ENCODE peak calls at places on chromosomes 1 and 21, in six cellular contexts. R, J, V, G, E and I are unnamed samples.

GRCh38 chr1:23344987-23345472 is 946 bp upstream of the HNRNPR start:
- DNase-seq in G (no peak), J (no peak), R (no peak), V (no peak), E (no peak), I (no peak)

GRCh38 chr1:93625582-93626327 is 55.9 kb downstream of the BCAR3 start:
- DNase-seq in V (no peak), E (no peak), R (no peak), G (no peak), J (no peak), I (no peak)

GRCh38 chr1:54227091-54227602 is 27.2 kb downstream of the MRPL37 start:
- DNase-seq in J (no peak), R (peak; percentile 76), G (peak; percentile 7), V (peak; percentile 88), E (no peak), I (no peak)

GRCh38 chr1:42096565-42096964 is 56.6 kb upstream of the GUCA2B start:
- DNase-seq in J (no peak), R (no peak), E (no peak), G (no peak), V (no peak), I (no peak)

GRCh38 chr1:170194451-170194850 is 48.7 kb downstream of the NTMT2 start:
- DNase-seq in G (no peak), J (no peak), R (no peak), E (no peak), V (no peak), I (no peak)

GRCh38 chr1:95086949-95087533 is 14.3 kb upstream of the ALG14 start:
- DNase-seq in V (no peak), R (no peak), J (peak; percentile 26), E (no peak), G (no peak), I (no peak)

GRCh38 chr1:101043776-101044175 is 18.2 kb upstream of the DPH5 start:
- DNase-seq in V (no peak), E (no peak), J (no peak), R (no peak), G (peak; percentile 3), I (no peak)

GRCh38 chr1:26786437-26787380 is 1.0 kb upstream of the PIGV start:
- DNase-seq in R (peak; percentile 84), E (no peak), G (peak; percentile 83), J (peak; percentile 32), V (peak; percentile 90), I (peak; percentile 47)

GRCh38 chr1:159040893-159041724 is 31.4 kb downstream of the IFI16 start:
- DNase-seq in R (no peak), E (no peak), G (no peak), V (no peak), J (no peak), I (no peak)

GRCh38 chr1:8197493-8198282 is 120.2 kb upstream of the SLC45A1 start:
- DNase-seq in E (no peak), J (no peak), G (no peak), V (peak; percentile 86), R (peak; percentile 84), I (peak; percentile 70)

GRCh38 chr1:169044971-169045370 is 61.5 kb upstream of the ATP1B1 start:
- DNase-seq in V (no peak), E (no peak), R (no peak), J (no peak), G (no peak), I (no peak)

GRCh38 chr1:151728151-151728711 is 6.9 kb downstream of the RIIAD1 start:
- DNase-seq in G (no peak), V (no peak), E (no peak), J (peak; percentile 23), R (no peak), I (no peak)

GRCh38 chr1:241641748-241642592 is 1.8 kb upstream of the CHML start:
- DNase-seq in R (no peak), G (no peak), V (no peak), E (no peak), J (no peak), I (no peak)

GRCh38 chr1:223273511-223273910 is 90.5 kb downstream of the SUSD4 start:
- DNase-seq in V (no peak), E (no peak), G (no peak), R (no peak), J (no peak), I (no peak)

GRCh38 chr1:51518730-51519047 is 377 bp downstream of the EPS15 start:
- DNase-seq in J (no peak), E (peak; percentile 20), V (peak; percentile 72), G (no peak), R (peak; percentile 90), I (peak; percentile 55)

GRCh38 chr1:13965770-13966398 is 265.9 kb downstream of the PRDM2 start:
- DNase-seq in E (no peak), V (no peak), R (no peak), G (no peak), J (peak; percentile 70), I (peak; percentile 41)

GRCh38 chr1:61163794-61164193 is 81.4 kb downstream of the NFIA start:
- DNase-seq in R (no peak), J (no peak), V (no peak), G (no peak), E (no peak), I (no peak)

GRCh38 chr1:243716901-243717300 is 133.1 kb downstream of the AKT3 start:
- DNase-seq in J (no peak), V (no peak), R (no peak), G (no peak), E (no peak), I (no peak)

GRCh38 chr1:64010316-64010715 is 193.1 kb upstream of the UBE2U start:
- DNase-seq in J (no peak), R (no peak), E (no peak), G (no peak), V (no peak), I (no peak)

GRCh38 chr1:10338047-10338446 is 60.8 kb upstream of the PGD start:
- DNase-seq in G (peak; percentile 46), R (no peak), J (peak; percentile 41), V (no peak), E (no peak), I (no peak)

GRCh38 chr1:185595835-185596667 is 138.1 kb upstream of the HMCN1 start:
- DNase-seq in J (peak; percentile 56), E (peak; percentile 30), R (no peak), G (no peak), V (no peak), I (no peak)

GRCh38 chr1:8902765-8903164 is 24.3 kb upstream of the ENO1 start:
- DNase-seq in J (no peak), E (no peak), V (no peak), R (no peak), G (no peak), I (no peak)

GRCh38 chr1:214327519-214327918 is 46.6 kb downstream of the SMYD2 start:
- DNase-seq in V (no peak), E (no peak), G (no peak), R (no peak), J (no peak), I (no peak)

GRCh38 chr1:240294566-240294965 is 202.9 kb downstream of the FMN2 start:
- DNase-seq in E (no peak), V (no peak), J (peak; percentile 3), R (no peak), G (no peak), I (no peak)

GRCh38 chr1:163315773-163316374 is 5.9 kb upstream of the NUF2 start:
- DNase-seq in G (no peak), J (peak; percentile 45), E (peak; percentile 25), V (no peak), R (no peak), I (no peak)

GRCh38 chr1:226542623-226543103 is 5.9 kb upstream of the STUM start:
- DNase-seq in G (no peak), R (no peak), J (no peak), V (peak; percentile 66), E (no peak), I (no peak)

GRCh38 chr1:184888505-184888904 is 85.8 kb downstream of the NIBAN1 start:
- DNase-seq in E (no peak), R (no peak), J (no peak), G (no peak), V (no peak), I (no peak)

GRCh38 chr1:200260587-200261335 is 149.1 kb downstream of the ZNF281 start:
- DNase-seq in G (no peak), J (no peak), V (no peak), R (no peak), E (no peak), I (no peak)

GRCh38 chr1:70503358-70503757 is 92.3 kb downstream of the CTH start:
- DNase-seq in V (no peak), R (no peak), J (no peak), E (no peak), G (no peak), I (no peak)

GRCh38 chr21:17051054-17051453 is 461.8 kb upstream of the CXADR start:
- DNase-seq in J (no peak), R (no peak), E (no peak), V (no peak), G (no peak), I (no peak)

GRCh38 chr1:39189592-39190041 is 14.9 kb upstream of the MACF1 start:
- DNase-seq in R (no peak), E (no peak), J (no peak), G (no peak), V (no peak), I (no peak)

GRCh38 chr1:19165501-19165900 is 44.6 kb downstream of the UBR4 start:
- DNase-seq in J (no peak), V (no peak), G (no peak), E (no peak), R (no peak), I (no peak)

GRCh38 chr1:15207031-15207828 is 39.8 kb upstream of the FHAD1 start:
- DNase-seq in E (no peak), G (no peak), R (no peak), J (peak; percentile 40), V (no peak), I (peak; percentile 41)

GRCh38 chr21:34889287-34889536 is 159.9 kb downstream of the RUNX1 start:
- DNase-seq in E (peak; percentile 33), G (peak; percentile 51), R (peak; percentile 87), V (peak; percentile 77), J (peak; percentile 49), I (no peak)

GRCh38 chr21:46098303-46099141 is 610 bp downstream of the COL6A2 start:
- DNase-seq in V (peak; percentile 70), G (no peak), J (peak; percentile 47), E (no peak), R (peak; percentile 74), I (peak; percentile 17)

GRCh38 chr1:7886346-7886745 is 33.5 kb upstream of the UTS2 start:
- DNase-seq in J (no peak), E (no peak), G (no peak), V (no peak), R (no peak), I (no peak)

GRCh38 chr1:225597926-225598575 is 54.9 kb downstream of the ENAH start:
- DNase-seq in J (no peak), E (no peak), V (no peak), R (no peak), G (no peak), I (no peak)

GRCh38 chr1:55974714-55975441 is 604.5 kb downstream of the PLPP3 start:
- DNase-seq in G (no peak), E (no peak), J (no peak), V (no peak), R (no peak), I (no peak)

GRCh38 chr1:3471356-3472087 is 17.1 kb downstream of the ARHGEF16 start:
- DNase-seq in G (no peak), V (no peak), E (no peak), J (peak; percentile 66), R (peak; percentile 85), I (no peak)